ENCODE peak calls at places on chromosome 18, in four cellular contexts. U, Q, X and N are unnamed samples.

GRCh38 chr18:12283256-12283655 is 24.8 kb upstream of the TUBB6 start:
- DNase-seq in U (peak), Q (no peak), X (peak), N (peak)

GRCh38 chr18:58992301-58993231 is 127.9 kb downstream of the ZNF532 start:
- DNase-seq in U (no peak), Q (no peak), X (no peak), N (no peak)

GRCh38 chr18:72868666-72869661 is 1.2 kb upstream of the NETO1 start:
- DNase-seq in U (no peak), Q (no peak), X (no peak), N (no peak)

GRCh38 chr18:34322365-34323289 is 97.9 kb upstream of the NOL4 start:
- DNase-seq in U (peak), Q (no peak), X (peak), N (peak)

GRCh38 chr18:22348521-22349316 is 69.0 kb downstream of the CTAGE1 start:
- DNase-seq in U (no peak), Q (peak), X (no peak), N (no peak)

GRCh38 chr18:11309172-11309571 is 159.8 kb upstream of the PIEZO2 start:
- DNase-seq in U (peak), Q (no peak), X (peak), N (peak)

GRCh38 chr18:12398625-12399024 is 9.1 kb upstream of the PRELID3A start:
- DNase-seq in U (no peak), Q (no peak), X (no peak), N (no peak)

GRCh38 chr18:31041346-31042067 is 1.0 kb downstream of the DSC3 start:
- DNase-seq in U (no peak), Q (no peak), X (no peak), N (no peak)

GRCh38 chr18:78991446-78991845 is 11.8 kb downstream of the SALL3 start:
- DNase-seq in U (no peak), Q (no peak), X (no peak), N (no peak)

GRCh38 chr18:79791141-79791972 is 6.4 kb upstream of the KCNG2 start:
- DNase-seq in U (peak), Q (no peak), X (no peak), N (no peak)

GRCh38 chr18:64082513-64082912 is 66.4 kb downstream of the LINC00305 start:
- DNase-seq in U (no peak), Q (no peak), X (no peak), N (no peak)

GRCh38 chr18:5393779-5394178 is 98.3 kb upstream of the ZBTB14 start:
- DNase-seq in U (no peak), Q (no peak), X (no peak), N (no peak)

GRCh38 chr18:79200546-79201268 is 131.5 kb downstream of the ATP9B start:
- DNase-seq in U (no peak), Q (peak), X (no peak), N (peak)

GRCh38 chr18:46226461-46226860 is 122.3 kb downstream of the HAUS1 start:
- DNase-seq in U (no peak), Q (no peak), X (no peak), N (no peak)

GRCh38 chr18:66523219-66523991 is 80.5 kb downstream of the CDH19 start:
- DNase-seq in U (peak), Q (no peak), X (no peak), N (no peak)

GRCh38 chr18:8835556-8835955 is 130.2 kb downstream of the MTCL1 start:
- DNase-seq in U (no peak), Q (no peak), X (no peak), N (no peak)

GRCh38 chr18:12074734-12075133 is 18.9 kb upstream of the ANKRD62 start:
- DNase-seq in U (no peak), Q (no peak), X (peak), N (no peak)

GRCh38 chr18:22641973-22642372 is 224.3 kb upstream of the CTAGE1 start:
- DNase-seq in U (no peak), Q (no peak), X (no peak), N (no peak)

GRCh38 chr18:6835345-6835744 is 105.8 kb downstream of the ARHGAP28 start:
- DNase-seq in U (peak), Q (no peak), X (no peak), N (no peak)

GRCh38 chr18:62425465-62426190 is 97.2 kb upstream of the ZCCHC2 start:
- DNase-seq in U (peak), Q (peak), X (peak), N (peak)

GRCh38 chr18:51668101-51668500 is 470.6 kb upstream of the MEX3C start:
- DNase-seq in U (peak), Q (no peak), X (peak), N (peak)

GRCh38 chr18:12947355-12948054 is at the start of gene SEH1L:
- DNase-seq in U (peak), Q (peak), X (peak), N (peak)

GRCh38 chr18:35378206-35378795 is 1.2 kb upstream of the ZNF396 start:
- DNase-seq in U (no peak), Q (no peak), X (no peak), N (no peak)
- TF ChIP-seq FOSL1 in U (no peak), Q (no peak), X (no peak), N (no peak)

DNA sequence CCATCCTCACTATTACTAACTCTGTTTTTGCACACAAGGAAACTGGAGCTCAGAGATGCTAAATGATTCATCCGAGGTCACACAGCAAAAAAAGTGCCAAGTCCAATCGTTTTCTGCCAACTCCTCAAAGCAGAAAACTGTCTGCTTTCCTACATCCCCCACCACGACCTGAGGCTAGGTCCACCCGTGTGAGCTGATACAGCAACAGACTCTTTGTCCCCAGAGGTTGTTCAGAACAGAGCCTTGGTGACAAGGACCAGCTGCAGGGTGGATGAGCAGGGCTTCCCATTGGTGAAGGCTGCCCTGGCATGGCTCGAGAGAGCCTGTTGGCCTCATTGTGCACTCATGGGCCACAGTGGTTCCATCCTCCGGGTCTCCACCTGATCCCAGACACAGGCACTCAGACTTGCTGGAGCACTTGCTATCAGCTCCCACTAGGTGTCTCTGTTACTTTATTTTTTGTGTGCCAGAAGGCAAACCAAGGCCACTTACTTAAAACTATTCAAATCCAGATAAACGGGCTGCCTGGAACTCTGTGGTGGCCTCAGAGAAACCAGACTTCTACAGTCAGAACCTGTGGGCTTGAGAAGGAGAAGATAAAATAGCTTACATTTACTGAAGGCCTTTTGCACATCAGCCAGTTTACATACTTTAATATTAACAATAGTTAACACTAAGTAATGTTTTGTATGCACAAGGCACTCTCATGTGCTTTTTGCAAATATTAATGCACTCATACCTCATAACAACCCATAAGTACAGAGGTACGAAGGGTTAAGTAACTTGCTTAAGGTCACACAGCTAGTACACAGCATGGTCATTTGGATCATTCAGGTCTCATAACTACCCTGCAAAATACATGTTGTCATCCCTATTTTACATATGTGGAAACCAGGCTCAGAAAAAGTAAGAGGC is 62.9 kb upstream of the CTIF start:
- DNase-seq in U (peak), Q (peak), X (peak), N (peak)
- TF ChIP-seq SIN3A in U (no peak), Q (no peak), X (no peak), N (no peak)

GRCh38 chr18:60235164-60235563 is 137.4 kb downstream of the MC4R start:
- DNase-seq in U (no peak), Q (no peak), X (no peak), N (no peak)
- TF ChIP-seq FOSL1 in U (no peak), Q (no peak), X (no peak), N (no peak)

DNA sequence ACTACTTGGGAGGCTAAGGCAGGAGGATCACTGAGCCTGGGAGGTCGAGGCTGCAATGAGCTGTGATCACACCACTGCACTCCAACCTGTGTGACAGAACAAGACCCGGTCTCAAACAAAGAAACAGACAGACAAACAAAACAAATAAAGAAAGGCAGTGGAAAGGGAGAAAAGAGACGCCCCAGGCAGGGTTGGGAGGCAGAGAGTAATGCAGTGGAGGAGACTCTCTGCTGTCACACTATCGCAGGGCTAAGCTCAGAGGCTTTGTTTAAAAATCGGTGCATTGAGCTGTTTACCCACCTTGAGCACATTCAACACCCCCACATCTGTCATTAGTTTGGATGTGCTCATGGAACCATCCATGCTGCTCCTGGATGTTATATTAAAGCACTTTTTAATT is 84.2 kb upstream of the RMP24 start:
- DNase-seq in U (no peak), Q (no peak), X (no peak), N (no peak)
- TF ChIP-seq SIN3A in U (no peak), Q (no peak), X (no peak), N (no peak)

GRCh38 chr18:74392323-74392722 is 64.8 kb downstream of the DIPK1C start:
- DNase-seq in U (no peak), Q (no peak), X (no peak), N (no peak)

GRCh38 chr18:74395006-74395405 is 62.1 kb downstream of the DIPK1C start:
- DNase-seq in U (no peak), Q (no peak), X (no peak), N (no peak)

GRCh38 chr18:74396252-74397204 is 60.6 kb downstream of the DIPK1C start:
- DNase-seq in U (no peak), Q (no peak), X (no peak), N (no peak)

GRCh38 chr18:74397572-74397971 is 59.5 kb downstream of the DIPK1C start:
- DNase-seq in U (no peak), Q (no peak), X (no peak), N (no peak)

DNA sequence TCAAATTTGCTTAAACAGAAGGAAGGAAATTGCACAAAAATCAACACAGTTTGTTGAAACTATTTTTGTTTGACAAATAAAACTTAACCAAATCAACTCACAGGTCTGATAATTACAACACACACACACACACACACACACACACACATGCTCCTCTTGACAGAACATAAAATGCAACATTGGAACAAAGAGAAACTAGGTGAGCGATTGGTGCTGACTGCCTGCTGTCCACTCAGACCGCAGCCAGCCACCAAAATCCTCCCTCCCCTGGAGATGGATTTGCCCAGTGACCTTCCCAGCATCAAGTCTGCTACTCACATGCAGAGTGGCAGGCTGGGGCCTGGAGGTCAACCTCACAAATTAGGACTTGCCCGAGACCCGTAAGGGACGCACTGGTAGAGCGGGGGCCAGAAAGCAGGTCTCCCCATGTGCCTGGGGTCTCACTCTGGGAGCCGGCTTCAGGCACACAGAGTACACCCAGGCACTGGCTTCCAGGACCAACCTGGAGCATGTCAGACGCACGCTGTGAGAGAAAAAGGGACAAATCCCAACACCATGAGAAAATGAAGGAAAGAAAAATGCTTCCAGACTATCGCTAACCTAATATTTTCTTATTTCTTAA is 61.4 kb downstream of the DIPK1C start:
- DNase-seq in U (no peak), Q (no peak), X (no peak), N (no peak)
- TF ChIP-seq FOSL1 in U (no peak), Q (no peak), X (no peak), N (no peak)

GRCh38 chr18:32468147-32468845 is 2.4 kb downstream of the GAREM1 start:
- DNase-seq in U (no peak), Q (no peak), X (no peak), N (no peak)
- TF ChIP-seq SIN3A in U (no peak), Q (no peak), X (no peak), N (no peak)

GRCh38 chr18:43661570-43661969 is 384.3 kb upstream of the SYT4 start:
- DNase-seq in U (peak), Q (peak), X (no peak), N (no peak)
- TF ChIP-seq FOSL1 in U (no peak), Q (no peak), X (no peak), N (no peak)

GRCh38 chr18:2814928-2815327 is 31.9 kb upstream of the EMILIN2 start:
- DNase-seq in U (no peak), Q (no peak), X (no peak), N (no peak)
- TF ChIP-seq SIN3A in U (no peak), Q (no peak), X (no peak), N (no peak)